ENCODE peak calls at places on chromosomes 2 and 18, in six cellular contexts. J is upper lobe of right lung; H is islet precursor cell; G is H54; D is stimulated activated CD8-positive, alpha-beta memory T cell treated with anti-CD3 and anti-CD28 coated beads, Interleukin-15, amount 100 ng/mL, for 24 hours; E is SW480. B is an unnamed sample.

GRCh38 chr2:202049840-202050239 is 16.2 kb downstream of the FZD7 start:
- DNase-seq in E (no peak), G (no peak), J (no peak), H (no peak), D (no peak), B (no peak)

GRCh38 chr2:75702593-75702992 is 8.1 kb downstream of the GCFC2 start:
- DNase-seq in H (no peak), E (no peak), G (no peak), D (no peak), J (no peak), B (no peak)

GRCh38 chr2:70498054-70498453 is 55.6 kb downstream of the TGFA start:
- DNase-seq in H (no peak), D (no peak), G (peak), J (no peak), E (peak), B (peak)

GRCh38 chr2:17815466-17816184 is 635 bp upstream of the MSGN1 start:
- DNase-seq in D (no peak), G (no peak), H (no peak), E (no peak), J (no peak), B (no peak)

GRCh38 chr2:195675783-195676427 is 18.9 kb downstream of the SLC39A10 start:
- DNase-seq in G (no peak), H (no peak), J (no peak), E (no peak), D (no peak), B (no peak)

GRCh38 chr2:46086578-46087070 is 210.6 kb upstream of the EPAS1 start:
- DNase-seq in J (no peak), G (no peak), D (no peak), E (no peak), H (no peak), B (no peak)

GRCh38 chr2:8119782-8120551 is 561.9 kb upstream of the ID2 start:
- DNase-seq in G (no peak), E (peak), D (no peak), J (no peak), H (peak), B (no peak)

GRCh38 chr2:179669196-179669595 is 192.2 kb downstream of the ZNF385B start:
- DNase-seq in D (no peak), G (no peak), J (no peak), H (peak), E (no peak), B (no peak)

GRCh38 chr2:43424262-43425207 is 171.3 kb downstream of the THADA start:
- DNase-seq in J (no peak), H (no peak), G (no peak), D (no peak), E (no peak), B (no peak)

GRCh38 chr18:31942301-31942998 is 478 bp downstream of the TRAPPC8 start:
- DNase-seq in H (peak), J (peak), G (peak), D (peak), E (peak), B (no peak)

GRCh38 chr18:830315-830901 is 18.4 kb upstream of the YES1 start:
- DNase-seq in J (no peak), D (no peak), H (no peak), E (no peak), G (no peak), B (no peak)

GRCh38 chr2:46888421-46888952 is 27.1 kb downstream of the MCFD2 start:
- DNase-seq in D (no peak), G (no peak), E (no peak), J (no peak), H (no peak), B (no peak)

GRCh38 chr2:240981871-240982800 is 16.3 kb upstream of the SNED1 start:
- DNase-seq in D (no peak), G (no peak), J (no peak), H (no peak), E (no peak), B (no peak)

GRCh38 chr18:8654482-8655451 is 45.5 kb downstream of the RAB12 start:
- DNase-seq in E (peak), D (no peak), J (no peak), H (no peak), G (peak), B (no peak)

GRCh38 chr2:95030496-95030895 is 5.0 kb downstream of the MAL start:
- DNase-seq in G (no peak), D (no peak), H (no peak), J (no peak), E (no peak), B (no peak)

GRCh38 chr18:22900558-22901183 is 32.5 kb upstream of the RBBP8 start:
- DNase-seq in D (no peak), H (no peak), G (no peak), E (no peak), J (no peak), B (no peak)

GRCh38 chr2:75055307-75055819 is 96.9 kb downstream of the POLE4 start:
- DNase-seq in D (no peak), J (no peak), G (no peak), H (peak), E (no peak), B (no peak)

GRCh38 chr2:65198737-65199136 is 28.9 kb upstream of the ACTR2 start:
- DNase-seq in J (no peak), D (no peak), G (no peak), E (no peak), H (no peak), B (no peak)

GRCh38 chr2:13652531-13653313 is 936.0 kb downstream of the TRIB2 start:
- DNase-seq in D (no peak), G (no peak), H (peak), J (no peak), E (peak), B (no peak)

GRCh38 chr2:67057901-67058703 is 339.0 kb upstream of the ETAA1 start:
- DNase-seq in D (no peak), E (no peak), G (no peak), J (no peak), H (no peak), B (no peak)

GRCh38 chr2:27964067-27964466 is 73.5 kb downstream of the BABAM2 start:
- DNase-seq in E (no peak), J (no peak), D (no peak), G (no peak), H (no peak), B (no peak)

GRCh38 chr2:191127235-191127634 is 23.6 kb downstream of the STAT4 start:
- DNase-seq in D (no peak), E (no peak), H (no peak), G (no peak), J (no peak), B (no peak)